ENCODE peak calls at places on chromosomes 3 and 15, in ten cellular contexts. One of them, this sample, is unnamed.

GRCh38 chr3:141684758-141685157 is 53.3 kb upstream of the RNF7 start:
- DNase-seq in lower leg skin: no peak
- DNase-seq in bronchial epithelial cell: no peak
- DNase-seq in lung: no peak
- DNase-seq in AG10803: no peak
- DNase-seq in brain microvascular endothelial cell: no peak
- DNase-seq in fibroblast of mammary gland: no peak
- DNase-seq in A549: no peak
- DNase-seq in endodermal cell: no peak
- DNase-seq in HFF-Myc: no peak
- DNase-seq in this sample: no peak

GRCh38 chr15:89034305-89034704 is 54.0 kb upstream of the ABHD2 start:
- DNase-seq in bronchial epithelial cell: no peak
- DNase-seq in brain microvascular endothelial cell: peak; percentile 23
- DNase-seq in HFF-Myc: no peak
- DNase-seq in lung: no peak
- DNase-seq in fibroblast of mammary gland: peak; percentile 78
- DNase-seq in lower leg skin: no peak
- DNase-seq in A549: peak; percentile 62
- DNase-seq in AG10803: peak; percentile 44
- DNase-seq in endodermal cell: no peak
- DNase-seq in this sample: no peak

GRCh38 chr3:83354205-83354604 is 1592.8 kb upstream of the GBE1 start:
- DNase-seq in AG10803: no peak
- DNase-seq in lung: no peak
- DNase-seq in bronchial epithelial cell: no peak
- DNase-seq in lower leg skin: no peak
- DNase-seq in fibroblast of mammary gland: no peak
- DNase-seq in endodermal cell: peak; percentile 50
- DNase-seq in HFF-Myc: no peak
- DNase-seq in A549: no peak
- DNase-seq in brain microvascular endothelial cell: no peak
- DNase-seq in this sample: no peak

GRCh38 chr15:58269455-58270414 is 131.6 kb downstream of the AQP9 start:
- DNase-seq in AG10803: peak; percentile 62
- DNase-seq in bronchial epithelial cell: peak; percentile 53
- DNase-seq in HFF-Myc: peak; percentile 30
- DNase-seq in brain microvascular endothelial cell: peak; percentile 51
- DNase-seq in A549: peak; percentile 71
- DNase-seq in fibroblast of mammary gland: peak; percentile 68
- DNase-seq in endodermal cell: peak; percentile 76
- DNase-seq in lung: no peak
- DNase-seq in lower leg skin: no peak
- DNase-seq in this sample: peak; percentile 45

GRCh38 chr3:52787672-52788625 is 6.6 kb upstream of the ITIH3 start:
- DNase-seq in HFF-Myc: no peak
- DNase-seq in A549: no peak
- DNase-seq in bronchial epithelial cell: no peak
- DNase-seq in brain microvascular endothelial cell: no peak
- DNase-seq in lower leg skin: peak; percentile 53
- DNase-seq in AG10803: no peak
- DNase-seq in lung: no peak
- DNase-seq in fibroblast of mammary gland: peak; percentile 16
- DNase-seq in endodermal cell: no peak
- DNase-seq in this sample: no peak

GRCh38 chr3:99656606-99657005 is 18.2 kb downstream of the COL8A1 start:
- DNase-seq in A549: no peak
- DNase-seq in lung: no peak
- DNase-seq in HFF-Myc: no peak
- DNase-seq in bronchial epithelial cell: no peak
- DNase-seq in lower leg skin: no peak
- DNase-seq in brain microvascular endothelial cell: no peak
- DNase-seq in endodermal cell: no peak
- DNase-seq in AG10803: peak; percentile 50
- DNase-seq in fibroblast of mammary gland: peak; percentile 79
- DNase-seq in this sample: no peak

GRCh38 chr3:132554437-132554836 is 42.6 kb upstream of the ACKR4 start:
- DNase-seq in lung: no peak
- DNase-seq in A549: peak; percentile 2
- DNase-seq in lower leg skin: no peak
- DNase-seq in brain microvascular endothelial cell: peak; percentile 57
- DNase-seq in endodermal cell: no peak
- DNase-seq in bronchial epithelial cell: peak; percentile 18
- DNase-seq in fibroblast of mammary gland: peak; percentile 22
- DNase-seq in HFF-Myc: no peak
- DNase-seq in AG10803: peak; percentile 69
- DNase-seq in this sample: peak; percentile 43

GRCh38 chr3:14766428-14767244 is 52.1 kb upstream of the FGD5 start:
- DNase-seq in lower leg skin: no peak
- DNase-seq in endodermal cell: peak; percentile 38
- DNase-seq in lung: no peak
- DNase-seq in HFF-Myc: no peak
- DNase-seq in fibroblast of mammary gland: no peak
- DNase-seq in bronchial epithelial cell: no peak
- DNase-seq in brain microvascular endothelial cell: no peak
- DNase-seq in A549: no peak
- DNase-seq in AG10803: no peak
- DNase-seq in this sample: no peak

GRCh38 chr3:36842275-36842674 is 77.9 kb upstream of the DCLK3 start:
- DNase-seq in endodermal cell: no peak
- DNase-seq in lung: no peak
- DNase-seq in AG10803: no peak
- DNase-seq in fibroblast of mammary gland: no peak
- DNase-seq in brain microvascular endothelial cell: no peak
- DNase-seq in A549: no peak
- DNase-seq in lower leg skin: no peak
- DNase-seq in bronchial epithelial cell: no peak
- DNase-seq in HFF-Myc: no peak
- DNase-seq in this sample: no peak

GRCh38 chr3:11095932-11096265 is 58.4 kb upstream of the HRH1 start:
- DNase-seq in lung: no peak
- DNase-seq in brain microvascular endothelial cell: peak; percentile 18
- DNase-seq in A549: peak; percentile 19
- DNase-seq in fibroblast of mammary gland: no peak
- DNase-seq in bronchial epithelial cell: no peak
- DNase-seq in HFF-Myc: no peak
- DNase-seq in endodermal cell: peak; percentile 68
- DNase-seq in lower leg skin: no peak
- DNase-seq in AG10803: no peak
- DNase-seq in this sample: no peak

GRCh38 chr3:124306665-124307064 is 314.7 kb upstream of the ROPN1 start:
- DNase-seq in fibroblast of mammary gland: no peak
- DNase-seq in lower leg skin: no peak
- DNase-seq in HFF-Myc: no peak
- DNase-seq in AG10803: no peak
- DNase-seq in A549: no peak
- DNase-seq in bronchial epithelial cell: no peak
- DNase-seq in endodermal cell: no peak
- DNase-seq in lung: no peak
- DNase-seq in brain microvascular endothelial cell: no peak
- DNase-seq in this sample: no peak

GRCh38 chr15:81336568-81336967 is 12.6 kb upstream of the STARD5 start:
- DNase-seq in A549: peak; percentile 36
- DNase-seq in endodermal cell: no peak
- DNase-seq in bronchial epithelial cell: peak; percentile 43
- DNase-seq in HFF-Myc: no peak
- DNase-seq in fibroblast of mammary gland: peak; percentile 54
- DNase-seq in lower leg skin: no peak
- DNase-seq in lung: no peak
- DNase-seq in brain microvascular endothelial cell: peak; percentile 48
- DNase-seq in AG10803: peak; percentile 30
- DNase-seq in this sample: peak; percentile 51

GRCh38 chr15:81334768-81335447 is 11.0 kb upstream of the STARD5 start:
- DNase-seq in brain microvascular endothelial cell: no peak
- DNase-seq in fibroblast of mammary gland: no peak
- DNase-seq in AG10803: no peak
- DNase-seq in lung: no peak
- DNase-seq in lower leg skin: no peak
- DNase-seq in HFF-Myc: no peak
- DNase-seq in A549: no peak
- DNase-seq in bronchial epithelial cell: no peak
- DNase-seq in endodermal cell: no peak
- DNase-seq in this sample: no peak

GRCh38 chr15:81337713-81338157 is 13.8 kb upstream of the STARD5 start:
- DNase-seq in endodermal cell: no peak
- DNase-seq in brain microvascular endothelial cell: peak; percentile 28
- DNase-seq in A549: no peak
- DNase-seq in lung: no peak
- DNase-seq in lower leg skin: no peak
- DNase-seq in bronchial epithelial cell: no peak
- DNase-seq in HFF-Myc: no peak
- DNase-seq in AG10803: peak; percentile 65
- DNase-seq in fibroblast of mammary gland: peak; percentile 66
- DNase-seq in this sample: peak; percentile 33

GRCh38 chr15:81337241-81337640 is 13.3 kb upstream of the STARD5 start:
- DNase-seq in AG10803: no peak
- DNase-seq in lower leg skin: no peak
- DNase-seq in A549: no peak
- DNase-seq in brain microvascular endothelial cell: no peak
- DNase-seq in bronchial epithelial cell: no peak
- DNase-seq in endodermal cell: no peak
- DNase-seq in HFF-Myc: no peak
- DNase-seq in lung: no peak
- DNase-seq in fibroblast of mammary gland: no peak
- DNase-seq in this sample: no peak

DNA sequence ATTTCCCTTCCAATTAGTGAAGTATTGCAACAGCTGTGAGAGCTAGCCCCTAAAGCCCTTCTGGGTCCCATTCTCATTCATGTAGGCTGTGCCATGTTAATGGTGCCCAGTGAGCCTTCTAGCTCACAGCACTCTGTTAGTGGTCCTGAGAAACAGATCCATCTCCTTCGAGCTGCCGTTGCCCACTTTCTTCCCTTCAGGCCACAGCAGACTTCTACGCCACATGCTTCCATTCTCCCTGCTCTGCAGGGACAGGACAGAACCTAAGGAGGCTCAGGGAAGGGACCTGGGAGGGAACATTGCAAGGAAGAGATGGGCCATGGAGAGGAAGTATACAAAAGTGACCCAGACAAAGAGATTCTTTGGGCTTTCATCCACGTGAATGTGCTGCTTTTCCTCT is 11.7 kb upstream of the STARD5 start:
- DNase-seq in fibroblast of mammary gland: no peak
- DNase-seq in lung: no peak
- DNase-seq in AG10803: no peak
- DNase-seq in brain microvascular endothelial cell: no peak
- DNase-seq in HFF-Myc: no peak
- DNase-seq in bronchial epithelial cell: no peak
- DNase-seq in endodermal cell: no peak
- DNase-seq in A549: no peak
- DNase-seq in lower leg skin: no peak
- DNase-seq in this sample: no peak
- H3K4me3 ChIP-seq in fibroblast of mammary gland: no peak overlapping the region
- H3K4me3 ChIP-seq in lung: no peak overlapping the region
- H3K4me3 ChIP-seq in AG10803: no peak overlapping the region
- H3K4me3 ChIP-seq in brain microvascular endothelial cell: no peak overlapping the region
- H3K4me3 ChIP-seq in HFF-Myc: no peak overlapping the region
- H3K4me3 ChIP-seq in bronchial epithelial cell: no peak overlapping the region
- H3K4me3 ChIP-seq in endodermal cell: no peak overlapping the region
- H3K4me3 ChIP-seq in A549: no peak overlapping the region
- H3K4me3 ChIP-seq in lower leg skin: no peak overlapping the region
- H3K4me3 ChIP-seq in this sample: no peak overlapping the region

GRCh38 chr3:13282528-13282985 is 137.6 kb downstream of the NUP210 start:
- DNase-seq in endodermal cell: peak; percentile 81
- DNase-seq in lung: no peak
- DNase-seq in bronchial epithelial cell: no peak
- DNase-seq in fibroblast of mammary gland: no peak
- DNase-seq in A549: peak; percentile 31
- DNase-seq in brain microvascular endothelial cell: no peak
- DNase-seq in lower leg skin: no peak
- DNase-seq in HFF-Myc: no peak
- DNase-seq in AG10803: no peak
- DNase-seq in this sample: no peak

GRCh38 chr3:13281657-13282527 is 138.2 kb downstream of the NUP210 start:
- DNase-seq in bronchial epithelial cell: peak; percentile 8
- DNase-seq in lower leg skin: no peak
- DNase-seq in lung: peak; percentile 49
- DNase-seq in A549: peak; percentile 58
- DNase-seq in endodermal cell: peak; percentile 82
- DNase-seq in HFF-Myc: no peak
- DNase-seq in AG10803: no peak
- DNase-seq in fibroblast of mammary gland: no peak
- DNase-seq in brain microvascular endothelial cell: no peak
- DNase-seq in this sample: no peak

GRCh38 chr3:13285007-13285567 is 135.0 kb downstream of the NUP210 start:
- DNase-seq in brain microvascular endothelial cell: no peak
- DNase-seq in endodermal cell: no peak
- DNase-seq in lung: no peak
- DNase-seq in A549: no peak
- DNase-seq in fibroblast of mammary gland: no peak
- DNase-seq in AG10803: no peak
- DNase-seq in HFF-Myc: no peak
- DNase-seq in bronchial epithelial cell: no peak
- DNase-seq in lower leg skin: no peak
- DNase-seq in this sample: no peak

GRCh38 chr3:13283877-13284264 is 136.3 kb downstream of the NUP210 start:
- DNase-seq in endodermal cell: no peak
- DNase-seq in brain microvascular endothelial cell: no peak
- DNase-seq in lower leg skin: no peak
- DNase-seq in AG10803: no peak
- DNase-seq in lung: no peak
- DNase-seq in fibroblast of mammary gland: no peak
- DNase-seq in HFF-Myc: no peak
- DNase-seq in A549: no peak
- DNase-seq in bronchial epithelial cell: no peak
- DNase-seq in this sample: no peak

GRCh38 chr3:13282986-13283876 is 136.9 kb downstream of the NUP210 start:
- DNase-seq in brain microvascular endothelial cell: no peak
- DNase-seq in fibroblast of mammary gland: no peak
- DNase-seq in endodermal cell: peak; percentile 91
- DNase-seq in lung: no peak
- DNase-seq in AG10803: no peak
- DNase-seq in lower leg skin: no peak
- DNase-seq in A549: peak; percentile 63
- DNase-seq in HFF-Myc: no peak
- DNase-seq in bronchial epithelial cell: no peak
- DNase-seq in this sample: no peak
- TF ChIP-seq CTCF in brain microvascular endothelial cell: peak; percentile 26
- TF ChIP-seq CTCF in fibroblast of mammary gland: no peak
- TF ChIP-seq CTCF in endodermal cell: peak; percentile 78
- TF ChIP-seq CTCF in lung: no peak
- TF ChIP-seq CTCF in AG10803: no peak
- TF ChIP-seq CTCF in lower leg skin: no peak
- TF ChIP-seq CTCF in A549: peak; percentile 32
- TF ChIP-seq CTCF in HFF-Myc: peak; percentile 4
- TF ChIP-seq CTCF in bronchial epithelial cell: peak; percentile 38
- TF ChIP-seq CTCF in this sample: peak; percentile 45

GRCh38 chr3:111151438-111151837 is 79.8 kb downstream of the NECTIN3 start:
- DNase-seq in A549: peak; percentile 5
- DNase-seq in brain microvascular endothelial cell: peak; percentile 84
- DNase-seq in lower leg skin: no peak
- DNase-seq in fibroblast of mammary gland: peak; percentile 76
- DNase-seq in endodermal cell: no peak
- DNase-seq in AG10803: peak; percentile 75
- DNase-seq in bronchial epithelial cell: peak; percentile 85
- DNase-seq in lung: no peak
- DNase-seq in HFF-Myc: peak; percentile 12
- DNase-seq in this sample: no peak
- H3K4me3 ChIP-seq in A549: no peak overlapping the region
- H3K4me3 ChIP-seq in brain microvascular endothelial cell: no peak overlapping the region
- H3K4me3 ChIP-seq in lower leg skin: no peak overlapping the region
- H3K4me3 ChIP-seq in fibroblast of mammary gland: no peak overlapping the region
- H3K4me3 ChIP-seq in endodermal cell: no peak overlapping the region
- H3K4me3 ChIP-seq in AG10803: no peak overlapping the region
- H3K4me3 ChIP-seq in bronchial epithelial cell: no peak overlapping the region
- H3K4me3 ChIP-seq in lung: no peak overlapping the region
- H3K4me3 ChIP-seq in HFF-Myc: no peak overlapping the region
- H3K4me3 ChIP-seq in this sample: no peak overlapping the region

GRCh38 chr3:143328459-143328858 is 208.9 kb downstream of the CHST2 start:
- DNase-seq in bronchial epithelial cell: no peak
- DNase-seq in HFF-Myc: peak; percentile 42
- DNase-seq in A549: no peak
- DNase-seq in lung: no peak
- DNase-seq in AG10803: no peak
- DNase-seq in lower leg skin: no peak
- DNase-seq in brain microvascular endothelial cell: no peak
- DNase-seq in endodermal cell: no peak
- DNase-seq in fibroblast of mammary gland: no peak
- DNase-seq in this sample: no peak
- TF ChIP-seq CTCF in bronchial epithelial cell: no peak
- TF ChIP-seq CTCF in HFF-Myc: peak; percentile 33
- TF ChIP-seq CTCF in A549: no peak
- TF ChIP-seq CTCF in lung: no peak
- TF ChIP-seq CTCF in AG10803: no peak
- TF ChIP-seq CTCF in lower leg skin: no peak
- TF ChIP-seq CTCF in brain microvascular endothelial cell: peak; percentile 27
- TF ChIP-seq CTCF in endodermal cell: peak; percentile 45
- TF ChIP-seq CTCF in fibroblast of mammary gland: peak; percentile 7
- TF ChIP-seq CTCF in this sample: no peak

This sample was measured in LNCaP clone FGC.